ENCODE peak calls at places on chromosome 1, in ten cellular contexts. S is gastrocnemius medialis, D is SJCRH30, Y is neural progenitor cell, C is left ventricle myocardium inferior, R is BE2C, G is epithelial cell of esophagus, L is A549, X is heart left ventricle, F is pancreas. B is an unnamed sample.
A peak's percentile ranks its signal among the peaks of the same experiment; 100 is the strongest.

GRCh38 chr1:119225831-119226230 is 85.4 kb upstream of the WARS2 start:
- DNase-seq in S (no peak), D (no peak), Y (no peak), C (no peak), R (no peak), G (peak; percentile 16), L (no peak), X (no peak), F (no peak), B (no peak)

GRCh38 chr1:241677171-241677570 is 25.1 kb downstream of the WDR64 start:
- DNase-seq in S (no peak), D (no peak), Y (no peak), C (no peak), R (no peak), G (no peak), L (no peak), X (no peak), F (no peak), B (no peak)

GRCh38 chr1:78038491-78038939 is 7.3 kb upstream of the GIPC2 start:
- DNase-seq in S (no peak), D (no peak), Y (no peak), C (no peak), R (no peak), G (no peak), L (peak; percentile 36), X (no peak), F (no peak), B (no peak)

GRCh38 chr1:200642481-200642880 is 21.9 kb upstream of the KIF14 start:
- DNase-seq in S (no peak), D (no peak), Y (no peak), C (no peak), R (no peak), G (no peak), L (no peak), X (no peak), F (no peak), B (no peak)

GRCh38 chr1:205493241-205494085 is 11.0 kb upstream of the CDK18 start:
- DNase-seq in S (no peak), D (peak; percentile 64), Y (no peak), C (no peak), R (peak; percentile 41), G (peak; percentile 77), L (no peak), X (peak; percentile 59), F (no peak), B (peak; percentile 47)

GRCh38 chr1:19705464-19705863 is 40.8 kb downstream of the HTR6 start:
- DNase-seq in S (no peak), D (no peak), Y (no peak), C (no peak), R (no peak), G (no peak), L (no peak), X (no peak), F (no peak), B (peak; percentile 10)

GRCh38 chr1:223653015-223653414 is 12.5 kb downstream of the CAPN8 start:
- DNase-seq in S (no peak), D (no peak), Y (peak; percentile 19), C (no peak), R (no peak), G (no peak), L (no peak), X (no peak), F (no peak), B (no peak)

GRCh38 chr1:207027221-207027777 is 5.3 kb downstream of the C1orf116 start:
- DNase-seq in S (no peak), D (no peak), Y (no peak), C (no peak), R (no peak), G (peak; percentile 98), L (peak; percentile 88), X (no peak), F (no peak), B (no peak)

GRCh38 chr1:110566836-110567235 is 39.3 kb downstream of the KCNA2 start:
- DNase-seq in S (no peak), D (no peak), Y (no peak), C (no peak), R (no peak), G (no peak), L (no peak), X (no peak), F (no peak), B (no peak)

GRCh38 chr1:67559222-67559700 is 125.7 kb upstream of the GADD45A start:
- DNase-seq in S (no peak), D (peak; percentile 76), Y (no peak), C (peak; percentile 50), R (peak; percentile 20), G (peak; percentile 58), L (peak; percentile 30), X (peak; percentile 58), F (no peak), B (peak; percentile 80)

GRCh38 chr1:85289848-85290335 is 13.5 kb upstream of the BCL10 start:
- DNase-seq in S (no peak), D (no peak), Y (no peak), C (no peak), R (no peak), G (peak; percentile 61), L (no peak), X (no peak), F (no peak), B (no peak)

GRCh38 chr1:172390620-172391491 is 29.6 kb upstream of the C1orf105 start:
- DNase-seq in S (no peak), D (no peak), Y (peak; percentile 23), C (no peak), R (no peak), G (peak; percentile 31), L (no peak), X (peak; percentile 42), F (no peak), B (peak; percentile 84)

GRCh38 chr1:151284013-151284577 is 2.0 kb downstream of the ZNF687 start:
- DNase-seq in S (no peak), D (no peak), Y (no peak), C (no peak), R (no peak), G (no peak), L (no peak), X (no peak), F (no peak), B (no peak)
- H3K4me3 ChIP-seq in S (no peak overlapping the region), D (no peak overlapping the region), Y (peak overlapping the region; percentile 82), C (peak overlapping the region; percentile 91), R (no peak overlapping the region), G (no peak overlapping the region), L (no peak overlapping the region), X (peak overlapping the region; percentile 84), F (peak overlapping the region; percentile 84), B (no peak overlapping the region)

GRCh38 chr1:3562712-3563111 is 48.6 kb downstream of the MEGF6 start:
- DNase-seq in S (no peak), D (no peak), Y (no peak), C (no peak), R (no peak), G (no peak), L (no peak), X (no peak), F (no peak), B (no peak)
- H3K4me3 ChIP-seq in S (no peak overlapping the region), D (no peak overlapping the region), Y (no peak overlapping the region), C (no peak overlapping the region), R (no peak overlapping the region), G (no peak overlapping the region), L (no peak overlapping the region), X (no peak overlapping the region), F (no peak overlapping the region), B (no peak overlapping the region)

DNA sequence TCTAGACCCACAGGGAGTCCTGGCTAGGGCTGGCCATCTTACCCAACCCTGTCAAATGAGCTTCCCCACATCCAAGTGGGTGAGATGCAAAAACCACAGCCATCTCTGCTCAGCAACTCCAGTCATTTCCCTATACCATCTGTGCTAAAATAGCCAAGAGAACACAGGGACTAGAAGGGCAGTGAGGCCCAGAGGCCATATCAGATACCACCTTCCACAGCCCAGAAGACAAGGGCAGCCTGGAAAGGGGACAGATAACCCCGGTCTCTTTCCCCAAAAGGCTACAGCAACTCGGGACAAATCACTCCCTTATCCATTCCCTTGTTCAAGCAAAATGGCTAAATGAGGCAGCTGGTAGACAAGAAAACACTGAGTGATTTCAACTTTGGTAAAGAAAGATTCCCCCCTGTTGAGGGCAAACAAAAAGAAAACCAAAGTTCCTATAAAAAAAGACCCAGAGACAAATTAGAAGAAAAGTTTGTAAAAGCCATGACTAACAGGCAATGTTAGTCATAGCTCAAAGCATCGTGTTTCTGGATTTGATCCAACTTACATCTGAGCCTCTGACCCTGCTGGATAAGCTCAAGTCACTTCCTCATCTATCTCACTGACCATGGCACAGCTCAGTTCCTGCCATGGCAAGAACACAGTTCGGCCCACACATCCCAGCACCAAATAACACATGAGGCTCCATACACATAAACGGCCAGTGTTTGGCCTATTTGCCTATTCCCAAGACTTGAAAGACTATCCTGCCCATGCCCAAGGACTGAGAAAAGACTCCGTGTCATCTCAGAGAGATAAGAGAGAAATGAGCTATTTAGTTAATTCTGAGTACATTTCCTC is 3.1 kb downstream of the LAMB3 start:
- DNase-seq in S (no peak), D (peak; percentile 84), Y (no peak), C (no peak), R (no peak), G (peak; percentile 83), L (peak; percentile 87), X (no peak), F (no peak), B (peak; percentile 95)
- H3K4me3 ChIP-seq in S (no peak overlapping the region), D (no peak overlapping the region), Y (no peak overlapping the region), C (no peak overlapping the region), R (no peak overlapping the region), G (peak overlapping the region; percentile 88), L (peak overlapping the region; percentile 9), X (no peak overlapping the region), F (no peak overlapping the region), B (no peak overlapping the region)

DNA sequence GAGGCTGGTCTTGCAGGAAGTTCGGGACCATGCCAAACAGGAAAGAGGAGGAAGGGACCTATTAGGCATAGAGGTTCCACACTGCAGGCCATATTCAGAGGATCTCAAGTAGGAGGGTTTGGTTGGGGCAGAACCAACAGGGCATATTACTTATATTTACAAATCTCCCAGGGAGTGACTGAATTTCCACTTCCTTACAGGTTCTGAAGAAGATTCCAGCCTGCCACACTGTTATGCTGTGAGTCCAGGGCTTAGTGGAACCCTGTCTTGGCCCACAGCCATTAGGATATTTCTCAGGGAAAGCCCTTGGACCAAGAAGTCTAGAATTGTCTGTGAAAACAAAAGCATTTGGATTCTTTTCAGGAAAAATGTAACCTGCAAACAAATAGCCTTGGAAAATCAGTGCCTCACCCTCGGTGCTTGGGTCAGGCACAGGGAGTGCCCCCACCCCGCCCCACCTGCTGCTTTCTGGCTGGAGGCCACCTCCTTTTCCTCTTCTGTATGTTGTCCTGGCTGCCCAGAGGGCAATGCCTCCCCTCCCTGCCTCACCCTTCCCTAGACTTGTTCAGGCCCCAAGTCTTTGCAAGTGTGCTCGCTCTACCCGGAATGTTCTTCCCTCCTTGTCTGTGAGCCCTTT is 41.0 kb upstream of the JUN start:
- DNase-seq in S (no peak), D (peak; percentile 46), Y (no peak), C (peak; percentile 34), R (no peak), G (peak; percentile 53), L (peak; percentile 51), X (no peak), F (no peak), B (no peak)
- H3K4me3 ChIP-seq in S (no peak overlapping the region), D (no peak overlapping the region), Y (no peak overlapping the region), C (no peak overlapping the region), R (no peak overlapping the region), G (no peak overlapping the region), L (no peak overlapping the region), X (no peak overlapping the region), F (no peak overlapping the region), B (no peak overlapping the region)

DNA sequence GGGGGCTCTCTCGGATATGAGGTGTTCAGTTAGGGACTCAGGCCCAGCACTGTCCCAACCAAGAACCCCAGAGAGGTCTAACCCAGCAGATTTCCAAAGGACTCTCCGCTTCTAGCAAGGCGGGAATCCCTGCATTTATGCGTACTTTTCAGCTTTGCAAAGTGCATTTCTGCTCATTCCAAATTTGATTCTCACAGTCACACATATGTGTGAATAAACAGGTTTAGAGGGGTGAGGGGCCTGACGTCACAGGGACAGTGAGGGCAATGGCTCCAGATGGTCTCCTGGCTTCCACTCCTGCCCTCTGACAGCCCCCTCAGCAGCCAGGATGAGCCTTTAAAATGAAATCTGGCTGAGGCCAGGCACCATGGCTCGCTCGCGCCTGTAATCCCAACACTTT is 921 bp upstream of the ECE1 start:
- DNase-seq in S (no peak), D (no peak), Y (no peak), C (no peak), R (no peak), G (no peak), L (no peak), X (no peak), F (no peak), B (no peak)
- H3K4me3 ChIP-seq in S (no peak overlapping the region), D (no peak overlapping the region), Y (no peak overlapping the region), C (peak overlapping the region; percentile 79), R (no peak overlapping the region), G (no peak overlapping the region), L (peak overlapping the region; percentile 63), X (peak overlapping the region; percentile 61), F (no peak overlapping the region), B (no peak overlapping the region)